ENCODE peak calls at places on chromosomes 11 and 22, in eight cellular contexts. G is IMR-90; J is NCI-H1930; I is astrocyte of the spinal cord; U is foreskin fibroblast; W is activated naive CD4-positive, alpha-beta T cell; T is EH; Q is iPS-NIHi11. O is an unnamed sample.

GRCh38 chr22:40008726-40009125 is 14.0 kb downstream of the FAM83F start:
- DNase-seq in J (no peak), U (no peak), I (peak; percentile 27), G (peak; percentile 11), T (no peak), Q (no peak), W (no peak), O (no peak)

GRCh38 chr22:36644333-36644757 is 59.2 kb downstream of the CACNG2 start:
- DNase-seq in G (peak; percentile 92), W (no peak), Q (peak; percentile 83), J (no peak), U (peak; percentile 94), T (peak; percentile 92), I (peak; percentile 91), O (no peak)

GRCh38 chr11:100805509-100806199 is 118.6 kb downstream of the ARHGAP42 start:
- DNase-seq in Q (no peak), J (no peak), G (peak; percentile 37), W (no peak), T (peak; percentile 44), I (peak; percentile 74), U (peak; percentile 46), O (no peak)

GRCh38 chr22:39437836-39438704 is 18.7 kb upstream of the MGAT3 start:
- DNase-seq in W (no peak), J (no peak), G (no peak), I (no peak), Q (no peak), T (no peak), U (no peak), O (no peak)

GRCh38 chr11:61065955-61066638 is 36.2 kb upstream of the CD5 start:
- DNase-seq in U (no peak), G (no peak), Q (no peak), J (no peak), T (no peak), W (no peak), I (no peak), O (no peak)

GRCh38 chr11:128898580-128899344 is 7.6 kb downstream of the KCNJ5 start:
- DNase-seq in W (no peak), G (peak; percentile 66), U (peak; percentile 50), I (no peak), J (no peak), Q (no peak), T (peak; percentile 38), O (no peak)

GRCh38 chr11:132718711-132719641 is 813.3 kb downstream of the OPCML start:
- DNase-seq in G (peak; percentile 8), Q (no peak), I (peak; percentile 37), W (no peak), J (no peak), U (peak; percentile 14), T (no peak), O (no peak)

GRCh38 chr11:122032317-122032716 is 83.7 kb downstream of the BLID start:
- DNase-seq in J (no peak), U (peak; percentile 87), W (no peak), I (peak; percentile 29), Q (no peak), G (no peak), T (peak; percentile 76), O (no peak)

GRCh38 chr11:14357843-14358728 is 897 bp downstream of the RRAS2 start:
- DNase-seq in T (peak; percentile 80), U (peak; percentile 87), W (peak; percentile 18), I (peak; percentile 67), J (peak; percentile 6), G (peak; percentile 54), Q (peak; percentile 82), O (no peak)

GRCh38 chr11:122747358-122747757 is 90.9 kb upstream of the CRTAM start:
- DNase-seq in Q (no peak), W (no peak), J (no peak), I (peak; percentile 91), G (peak; percentile 77), U (peak; percentile 52), T (no peak), O (no peak)

GRCh38 chr11:126491092-126491491 is 135.6 kb downstream of the ST3GAL4 start:
- DNase-seq in Q (peak; percentile 57), I (no peak), U (no peak), W (no peak), J (no peak), T (no peak), G (no peak), O (no peak)

GRCh38 chr11:19060629-19061028 is at the start of gene MRGPRX2:
- DNase-seq in J (no peak), Q (no peak), W (no peak), U (no peak), T (no peak), G (no peak), I (no peak), O (no peak)

GRCh38 chr22:18119409-18120110 is 9.0 kb downstream of the TUBA8 start:
- DNase-seq in G (no peak), W (no peak), J (no peak), U (no peak), I (no peak), Q (no peak), T (peak; percentile 17), O (no peak)

GRCh38 chr22:19174106-19175025 is 4.2 kb downstream of the SLC25A1 start:
- DNase-seq in I (peak; percentile 39), Q (no peak), U (peak; percentile 88), G (peak; percentile 42), J (no peak), T (peak; percentile 76), W (no peak), O (peak; percentile 15)

GRCh38 chr11:88016392-88017020 is 158.7 kb downstream of the RAB38 start:
- DNase-seq in G (peak; percentile 84), T (peak; percentile 82), W (peak; percentile 8), Q (peak; percentile 29), I (peak; percentile 88), J (peak; percentile 55), U (peak; percentile 90), O (peak; percentile 27)

GRCh38 chr11:47272706-47273105 is 2.8 kb downstream of the MADD start:
- DNase-seq in Q (no peak), T (peak; percentile 36), G (peak; percentile 30), W (no peak), U (peak; percentile 59), I (no peak), J (no peak), O (no peak)

GRCh38 chr11:59145534-59145933 is 2.9 kb downstream of the FAM111A start:
- DNase-seq in U (peak; percentile 86), J (no peak), W (no peak), G (peak; percentile 64), Q (no peak), T (peak; percentile 77), I (peak; percentile 2), O (no peak)

GRCh38 chr11:64841592-64842365 is 2.7 kb downstream of the CDC42BPG start:
- DNase-seq in T (no peak), G (no peak), J (no peak), W (no peak), U (no peak), Q (peak; percentile 64), I (no peak), O (no peak)

GRCh38 chr11:75625970-75626691 is 42.7 kb downstream of the MAP6 start:
- DNase-seq in W (no peak), G (peak; percentile 95), U (peak; percentile 87), Q (no peak), I (peak; percentile 85), T (peak; percentile 93), J (no peak), O (no peak)

GRCh38 chr11:103013426-103013825 is 57.9 kb upstream of the MMP13 start:
- DNase-seq in U (peak; percentile 17), Q (no peak), J (no peak), I (peak; percentile 26), G (peak; percentile 23), W (no peak), T (peak; percentile 64), O (no peak)

GRCh38 chr11:126840201-126840886 is 160.2 kb downstream of the KIRREL3 start:
- DNase-seq in J (no peak), T (peak; percentile 86), G (peak; percentile 69), Q (no peak), U (peak; percentile 56), W (no peak), I (no peak), O (no peak)

GRCh38 chr11:128575174-128575955 is 12.0 kb downstream of the ETS1 start:
- DNase-seq in T (no peak), G (no peak), U (no peak), W (no peak), Q (no peak), J (no peak), I (no peak), O (no peak)

GRCh38 chr11:120061761-120062560 is 76.0 kb downstream of the TRIM29 start:
- DNase-seq in W (no peak), G (no peak), T (peak; percentile 60), Q (peak; percentile 69), J (no peak), I (no peak), U (peak; percentile 16), O (no peak)

GRCh38 chr22:27419473-27419872 is 382.1 kb downstream of the MN1 start:
- DNase-seq in I (no peak), Q (no peak), G (peak; percentile 21), W (no peak), U (peak; percentile 39), T (no peak), J (no peak), O (no peak)

GRCh38 chr11:119258983-119259382 is 52.8 kb downstream of the CBL start:
- DNase-seq in I (no peak), J (no peak), Q (no peak), G (peak; percentile 4), W (no peak), T (no peak), U (no peak), O (no peak)

GRCh38 chr22:35629406-35630234 is 12.5 kb upstream of the MB start:
- DNase-seq in Q (peak; percentile 43), G (peak; percentile 98), T (peak; percentile 100), U (peak; percentile 98), J (no peak), I (peak; percentile 98), W (no peak), O (peak; percentile 61)

GRCh38 chr11:60974726-60975125 is 3.2 kb downstream of the CD6 start:
- DNase-seq in I (no peak), T (no peak), Q (no peak), G (no peak), J (no peak), U (no peak), W (no peak), O (no peak)

GRCh38 chr11:69817265-69818236 is 1.7 kb downstream of the FGF3 start:
- DNase-seq in W (no peak), T (peak; percentile 7), J (no peak), U (peak; percentile 21), G (no peak), Q (peak; percentile 74), I (no peak), O (no peak)

GRCh38 chr11:116545912-116546311 is 226.9 kb downstream of the BUD13 start:
- DNase-seq in T (no peak), J (no peak), Q (no peak), W (no peak), I (no peak), U (no peak), G (no peak), O (no peak)

GRCh38 chr11:73252577-73253191 is 19.5 kb upstream of the P2RY6 start:
- DNase-seq in I (no peak), G (no peak), J (peak; percentile 19), W (no peak), U (no peak), T (no peak), Q (peak; percentile 14), O (no peak)

GRCh38 chr11:36162282-36162825 is 126.9 kb downstream of the COMMD9 start:
- DNase-seq in J (no peak), U (no peak), G (no peak), Q (no peak), T (no peak), I (no peak), W (no peak), O (no peak)

GRCh38 chr11:78562398-78562797 is 12.3 kb downstream of the NARS2 start:
- DNase-seq in I (peak; percentile 65), J (no peak), W (no peak), U (peak; percentile 62), T (peak; percentile 89), G (peak; percentile 75), Q (no peak), O (no peak)

GRCh38 chr11:3611976-3612678 is 29.7 kb downstream of the ART5 start:
- DNase-seq in W (no peak), G (no peak), T (no peak), J (no peak), U (no peak), Q (no peak), I (no peak), O (no peak)

GRCh38 chr22:37204045-37204655 is 8.1 kb downstream of the SSTR3 start:
- DNase-seq in Q (no peak), I (no peak), J (no peak), G (no peak), T (no peak), W (no peak), U (no peak), O (no peak)

O was measured in GM12878.